ENCODE peak calls at places on chromosome 6, in eight cellular contexts. D is GM10248, H is body of pancreas, A is endothelial cell, E is brain microvascular endothelial cell, G is epithelial cell of esophagus, L is lower lobe of right lung, C is dorsolateral prefrontal cortex. P is an unnamed sample.

GRCh38 chr6:52306972-52307849 is 22.7 kb upstream of the MCM3 start:
- DNase-seq in C (no peak), A (no peak), H (no peak), G (no peak), D (no peak), E (no peak), L (peak; percentile 75), P (no peak)

GRCh38 chr6:684831-685636 is 7.9 kb downstream of the EXOC2 start:
- DNase-seq in D (peak; percentile 69), C (no peak), H (no peak), A (no peak), E (peak; percentile 70), L (no peak), G (peak; percentile 51), P (peak; percentile 75)

GRCh38 chr6:36169023-36170007 is 27.2 kb upstream of the BRPF3 start:
- DNase-seq in G (no peak), C (no peak), L (no peak), A (no peak), D (peak; percentile 23), E (no peak), H (no peak), P (peak; percentile 29)

GRCh38 chr6:116764557-116764960 is 960 bp downstream of the FAM162B start:
- DNase-seq in A (no peak), G (no peak), D (no peak), L (no peak), C (no peak), H (no peak), E (peak; percentile 9), P (no peak)

GRCh38 chr6:56595490-56596122 is 47.1 kb downstream of the DST start:
- DNase-seq in L (no peak), C (peak; percentile 31), H (peak; percentile 45), A (peak; percentile 26), G (peak; percentile 81), E (peak; percentile 23), D (peak; percentile 32), P (peak; percentile 50)

GRCh38 chr6:7051780-7052440 is 55.9 kb upstream of the RREB1 start:
- DNase-seq in G (no peak), D (peak; percentile 74), L (peak; percentile 80), C (no peak), A (peak; percentile 54), H (peak; percentile 78), E (peak; percentile 9), P (peak; percentile 84)

GRCh38 chr6:44074383-44075136 is 52.7 kb downstream of the MRPL14 start:
- DNase-seq in A (peak; percentile 60), D (peak; percentile 85), E (peak; percentile 76), L (peak; percentile 81), G (peak; percentile 74), C (peak; percentile 85), H (peak; percentile 73), P (peak; percentile 88)

GRCh38 chr6:143176090-143177021 is 115.7 kb downstream of the AIG1 start:
- DNase-seq in C (peak; percentile 35), G (peak; percentile 82), E (peak; percentile 97), A (no peak), D (no peak), H (no peak), L (no peak), P (no peak)

GRCh38 chr6:23173231-23173630 is 603.9 kb downstream of the HDGFL1 start:
- DNase-seq in L (no peak), A (peak; percentile 25), E (no peak), C (no peak), D (no peak), G (peak; percentile 55), H (no peak), P (no peak)

GRCh38 chr6:45192556-45192955 is 135.6 kb upstream of the RUNX2 start:
- DNase-seq in C (no peak), L (no peak), H (no peak), D (no peak), E (no peak), A (no peak), G (peak; percentile 17), P (no peak)

GRCh38 chr6:28544211-28544610 is 18.5 kb downstream of the GPX5 start:
- DNase-seq in H (no peak), G (no peak), L (no peak), D (peak; percentile 29), A (no peak), C (no peak), E (no peak), P (no peak)

GRCh38 chr6:37206674-37207073 is 36.7 kb downstream of the PIM1 start:
- DNase-seq in L (no peak), G (no peak), E (no peak), C (no peak), A (no peak), H (no peak), D (no peak), P (no peak)

GRCh38 chr6:114304304-114304887 is 38.4 kb downstream of the HS3ST5 start:
- DNase-seq in G (peak; percentile 40), C (no peak), A (no peak), L (no peak), E (no peak), D (no peak), H (no peak), P (no peak)
- TF ChIP-seq CTCF in G (peak; percentile 54), C (peak; percentile 64), A (peak; percentile 72), L (peak; percentile 34), E (peak; percentile 41), D (peak; percentile 45), H (peak; percentile 41), P (peak; percentile 31)

GRCh38 chr6:127690092-127690491 is 113.1 kb downstream of the C6orf58 start:
- DNase-seq in H (no peak), D (no peak), A (no peak), E (peak; percentile 12), G (peak; percentile 26), C (no peak), L (no peak), P (no peak)
- TF ChIP-seq CTCF in H (peak; percentile 34), D (no peak), A (peak; percentile 28), E (peak; percentile 70), G (peak; percentile 68), C (peak; percentile 44), L (no peak), P (no peak)

DNA sequence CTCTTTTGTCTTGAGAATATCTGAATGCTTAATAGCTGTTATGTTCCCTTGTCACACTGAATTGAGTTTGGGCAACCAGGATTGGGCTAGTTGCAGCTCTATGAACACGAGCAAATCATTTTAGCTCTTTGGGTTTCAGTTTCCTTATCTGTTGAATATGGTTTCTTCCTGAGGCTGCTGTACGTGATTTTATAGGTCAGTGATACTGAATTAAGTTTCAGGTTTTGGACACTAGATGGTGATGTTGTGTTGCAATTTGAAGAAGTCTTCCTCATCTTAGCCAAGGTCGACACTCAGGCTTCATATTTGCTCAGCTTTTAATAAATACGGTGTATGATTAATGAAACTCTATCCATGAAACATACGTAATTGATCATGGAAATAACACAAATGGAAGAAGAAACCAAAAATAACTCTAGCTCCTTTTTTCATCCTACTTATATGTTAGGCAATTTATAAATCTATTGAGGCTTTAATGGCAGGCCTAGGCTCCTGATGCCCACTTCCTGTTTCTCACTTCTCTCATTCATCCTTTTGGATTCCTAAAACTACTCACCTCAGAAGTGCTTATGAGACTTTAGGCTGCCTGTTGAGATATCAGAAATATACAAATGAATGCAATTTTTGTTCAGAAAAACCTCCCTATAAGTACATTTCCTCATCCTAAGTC is 354.1 kb upstream of the MAP3K7 start:
- DNase-seq in E (peak; percentile 40), D (peak; percentile 46), H (no peak), C (no peak), A (no peak), L (no peak), G (peak; percentile 78), P (peak; percentile 67)
- TF ChIP-seq CTCF in E (peak; percentile 47), D (peak; percentile 58), H (peak; percentile 63), C (peak; percentile 52), A (peak; percentile 68), L (peak; percentile 43), G (peak; percentile 56), P (peak; percentile 4)

GRCh38 chr6:12395898-12396297 is 105.7 kb downstream of the EDN1 start:
- DNase-seq in D (no peak), H (no peak), C (no peak), A (no peak), G (peak; percentile 17), E (no peak), L (no peak), P (no peak)
- TF ChIP-seq CTCF in D (no peak), H (peak; percentile 6), C (peak; percentile 11), A (no peak), G (peak; percentile 45), E (peak; percentile 27), L (peak; percentile 17), P (no peak)

DNA sequence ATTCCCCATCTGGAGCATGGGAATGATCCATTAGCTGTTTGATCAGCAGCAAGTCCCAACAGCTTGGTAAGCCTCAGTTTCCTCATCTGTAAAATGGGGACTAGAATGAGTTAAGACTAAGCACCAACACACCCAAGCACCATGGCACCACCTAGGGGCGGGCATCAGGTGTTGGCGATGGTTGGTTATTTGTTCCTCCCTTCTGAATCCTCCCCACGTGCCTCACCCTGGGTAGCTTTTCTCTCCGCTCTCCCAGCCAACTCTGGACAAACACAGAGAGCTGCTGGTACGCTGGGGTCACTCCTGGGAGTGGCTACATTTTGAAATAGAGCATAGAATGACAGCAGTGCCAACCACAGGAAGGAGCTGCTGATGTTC is 13.3 kb upstream of the ITPR3 start:
- DNase-seq in H (peak; percentile 49), A (no peak), L (no peak), G (peak; percentile 53), E (no peak), D (peak; percentile 70), C (no peak), P (peak; percentile 68)
- TF ChIP-seq CTCF in H (peak; percentile 47), A (no peak), L (peak; percentile 29), G (peak; percentile 44), E (peak; percentile 49), D (peak; percentile 55), C (no peak), P (peak; percentile 64)

GRCh38 chr6:26103770-26104456 is 16.7 kb downstream of the HFE start:
- DNase-seq in E (peak; percentile 85), D (peak; percentile 78), L (peak; percentile 88), H (peak; percentile 90), A (peak; percentile 73), G (peak; percentile 90), C (peak; percentile 92), P (peak; percentile 76)
- TF ChIP-seq CTCF in E (peak; percentile 66), D (peak; percentile 52), L (peak; percentile 56), H (peak; percentile 35), A (peak; percentile 27), G (peak; percentile 48), C (peak; percentile 21), P (no peak)

DNA sequence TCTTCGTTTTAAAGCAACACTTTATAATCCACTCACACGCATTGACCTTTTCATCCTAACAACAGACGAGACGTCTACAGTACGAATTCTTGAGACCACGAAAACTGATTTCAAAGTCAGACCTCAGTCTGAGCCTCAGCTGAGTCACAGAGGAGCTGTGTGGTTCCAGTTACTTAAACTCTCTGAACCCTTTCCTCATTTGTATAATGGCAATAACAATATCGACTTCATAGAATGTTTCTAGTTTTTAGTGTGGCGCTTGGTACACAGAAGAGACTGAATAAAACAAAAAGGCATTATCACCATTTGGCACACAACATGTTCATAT is 236.9 kb downstream of the ATXN1 start:
- DNase-seq in L (no peak), D (no peak), H (no peak), G (no peak), C (no peak), E (peak; percentile 95), A (no peak), P (no peak)
- TF ChIP-seq CTCF in L (no peak), D (no peak), H (no peak), G (no peak), C (no peak), E (no peak), A (no peak), P (no peak)

P was measured in GM20000.